ENCODE peak calls at places on chromosome 2, in four cellular contexts. One of them, this sample, is unnamed.

GRCh38 chr2:147636238-147636887 is 208.5 kb upstream of the ACVR2A start:
- DNase-seq in HepG2: no peak
- DNase-seq in K562: no peak
- DNase-seq in GM12878: no peak
- DNase-seq in this sample: no peak

GRCh38 chr2:230871361-230872150 is 6.8 kb downstream of the ITM2C start:
- DNase-seq in HepG2: no peak
- DNase-seq in K562: no peak
- DNase-seq in GM12878: no peak
- DNase-seq in this sample: no peak

GRCh38 chr2:3611136-3611535 is 16.2 kb downstream of the COLEC11 start:
- DNase-seq in HepG2: no peak
- DNase-seq in K562: no peak
- DNase-seq in GM12878: no peak
- DNase-seq in this sample: no peak

GRCh38 chr2:69046221-69046662 is 33.3 kb downstream of the ANTXR1 start:
- DNase-seq in HepG2: peak
- DNase-seq in K562: no peak
- DNase-seq in GM12878: no peak
- DNase-seq in this sample: no peak

GRCh38 chr2:36355157-36355889 is at the start of gene CRIM1:
- DNase-seq in HepG2: peak
- DNase-seq in K562: peak
- DNase-seq in GM12878: no peak
- DNase-seq in this sample: peak

GRCh38 chr2:36800381-36800780 is 103.9 kb downstream of the VIT start:
- DNase-seq in HepG2: no peak
- DNase-seq in K562: no peak
- DNase-seq in GM12878: no peak
- DNase-seq in this sample: no peak

GRCh38 chr2:45283764-45284620 is 274.7 kb upstream of the SIX2 start:
- DNase-seq in HepG2: no peak
- DNase-seq in K562: no peak
- DNase-seq in GM12878: no peak
- DNase-seq in this sample: peak

GRCh38 chr2:229269986-229270385 is 1.1 kb downstream of the PID1 start:
- DNase-seq in HepG2: no peak
- DNase-seq in K562: no peak
- DNase-seq in GM12878: no peak
- DNase-seq in this sample: no peak

GRCh38 chr2:143802871-143803650 is 673.8 kb downstream of the ARHGAP15 start:
- DNase-seq in HepG2: no peak
- DNase-seq in K562: no peak
- DNase-seq in GM12878: peak
- DNase-seq in this sample: no peak

GRCh38 chr2:143801561-143801960 is 672.3 kb downstream of the ARHGAP15 start:
- DNase-seq in HepG2: no peak
- DNase-seq in K562: no peak
- DNase-seq in GM12878: no peak
- DNase-seq in this sample: no peak

GRCh38 chr2:143803936-143804335 is 674.7 kb downstream of the ARHGAP15 start:
- DNase-seq in HepG2: no peak
- DNase-seq in K562: no peak
- DNase-seq in GM12878: no peak
- DNase-seq in this sample: no peak

GRCh38 chr2:143807192-143807591 is 678.0 kb downstream of the ARHGAP15 start:
- DNase-seq in HepG2: no peak
- DNase-seq in K562: no peak
- DNase-seq in GM12878: no peak
- DNase-seq in this sample: no peak

DNA sequence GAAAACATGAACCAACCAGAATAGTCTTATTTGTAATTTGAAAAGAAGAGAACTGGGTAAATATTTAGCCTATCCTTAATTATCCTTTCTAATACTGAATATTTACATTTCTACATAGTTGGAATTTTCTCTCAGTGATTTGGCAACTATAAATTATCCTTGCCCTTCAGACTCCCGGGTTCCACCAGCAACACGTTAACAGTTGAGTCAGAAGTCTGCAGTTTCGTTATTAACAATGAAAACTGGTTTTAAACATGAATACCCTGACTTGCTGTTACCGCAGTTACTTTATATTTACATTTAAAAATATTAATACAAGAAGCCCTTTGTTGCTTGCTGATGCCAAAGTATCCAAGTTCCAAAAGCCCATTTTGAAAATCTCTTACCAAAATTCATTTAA is 673.0 kb downstream of the ARHGAP15 start:
- DNase-seq in HepG2: no peak
- DNase-seq in K562: no peak
- DNase-seq in GM12878: peak
- DNase-seq in this sample: no peak
- TF ChIP-seq FOXK2 in HepG2: no peak
- TF ChIP-seq FOXK2 in K562: no peak
- TF ChIP-seq FOXK2 in GM12878: no peak
- TF ChIP-seq FOXK2 in this sample: no peak

GRCh38 chr2:57180042-57180567 is 866.5 kb upstream of the VRK2 start:
- DNase-seq in HepG2: no peak
- DNase-seq in K562: no peak
- DNase-seq in GM12878: no peak
- DNase-seq in this sample: no peak

GRCh38 chr2:57180678-57181077 is 865.9 kb upstream of the VRK2 start:
- DNase-seq in HepG2: no peak
- DNase-seq in K562: no peak
- DNase-seq in GM12878: no peak
- DNase-seq in this sample: no peak

GRCh38 chr2:57185568-57185967 is 861.0 kb upstream of the VRK2 start:
- DNase-seq in HepG2: no peak
- DNase-seq in K562: no peak
- DNase-seq in GM12878: no peak
- DNase-seq in this sample: no peak

GRCh38 chr2:57182941-57183340 is 863.7 kb upstream of the VRK2 start:
- DNase-seq in HepG2: no peak
- DNase-seq in K562: no peak
- DNase-seq in GM12878: no peak
- DNase-seq in this sample: no peak

DNA sequence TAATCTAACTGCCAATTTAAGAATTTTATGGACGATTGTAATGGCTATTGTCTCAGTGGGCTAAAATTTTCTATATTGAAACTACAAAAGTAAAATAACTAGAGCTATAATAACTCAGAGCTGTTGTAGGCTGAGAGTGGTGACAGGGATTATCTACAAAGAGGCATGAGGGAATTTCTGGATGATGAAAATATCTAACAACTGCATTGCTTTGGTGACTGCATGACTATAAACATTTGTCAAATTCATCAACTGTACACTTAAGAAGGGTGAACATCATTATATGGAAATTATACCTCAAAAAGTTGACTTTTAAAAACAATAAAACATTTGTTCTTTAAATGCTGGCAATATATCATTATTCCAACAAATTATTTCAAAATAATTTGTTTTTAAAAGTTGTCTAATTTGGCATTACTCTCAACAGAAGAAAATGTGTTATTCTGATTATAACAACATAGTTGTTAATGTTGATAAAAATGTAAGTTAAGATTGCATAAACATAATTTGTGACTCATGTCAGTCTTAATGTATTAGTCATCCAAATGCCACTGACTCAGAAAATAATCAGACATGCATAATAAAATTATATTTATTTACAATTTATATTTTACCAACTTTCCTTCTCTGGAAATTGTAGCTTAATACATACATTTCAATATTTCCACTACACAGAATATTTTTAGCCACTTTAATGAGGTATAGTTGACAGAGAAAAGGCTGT is 865.1 kb upstream of the VRK2 start:
- DNase-seq in HepG2: no peak
- DNase-seq in K562: no peak
- DNase-seq in GM12878: no peak
- DNase-seq in this sample: no peak
- TF ChIP-seq SP1 in HepG2: no peak
- TF ChIP-seq SP1 in K562: no peak
- TF ChIP-seq SP1 in GM12878: no peak
- TF ChIP-seq SP1 in this sample: no peak

GRCh38 chr2:84700006-84700405 is 180.9 kb downstream of the TRABD2A start:
- DNase-seq in HepG2: no peak
- DNase-seq in K562: no peak
- DNase-seq in GM12878: no peak
- DNase-seq in this sample: no peak

GRCh38 chr2:84694088-84694622 is 177.9 kb downstream of the DNAH6 start:
- DNase-seq in HepG2: no peak
- DNase-seq in K562: no peak
- DNase-seq in GM12878: no peak
- DNase-seq in this sample: no peak

GRCh38 chr2:84701880-84702279 is 179.0 kb downstream of the TRABD2A start:
- DNase-seq in HepG2: no peak
- DNase-seq in K562: no peak
- DNase-seq in GM12878: no peak
- DNase-seq in this sample: no peak

GRCh38 chr2:84702941-84703340 is 177.9 kb downstream of the TRABD2A start:
- DNase-seq in HepG2: no peak
- DNase-seq in K562: no peak
- DNase-seq in GM12878: no peak
- DNase-seq in this sample: no peak

DNA sequence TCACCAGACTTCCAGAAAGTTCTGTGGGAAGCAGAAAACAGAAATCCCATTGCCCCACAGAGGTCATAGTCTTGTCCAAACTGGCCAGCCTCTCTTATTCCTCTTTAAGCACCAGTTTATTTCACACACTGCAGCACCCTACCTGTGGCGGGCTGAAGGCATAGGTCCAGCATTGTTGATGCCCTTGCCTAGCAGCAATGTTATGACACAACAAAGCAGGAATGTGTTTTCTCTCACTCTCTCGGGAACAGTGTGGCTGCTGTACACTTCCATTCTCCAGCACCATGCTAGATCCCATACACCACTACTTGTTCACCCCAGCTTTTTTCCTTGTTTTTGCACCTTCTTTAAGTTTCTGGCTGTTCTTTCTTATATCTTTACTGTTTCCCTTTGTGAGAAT is 181.6 kb downstream of the DNAH6 start:
- DNase-seq in HepG2: no peak
- DNase-seq in K562: no peak
- DNase-seq in GM12878: no peak
- DNase-seq in this sample: no peak
- TF ChIP-seq FOXK2 in HepG2: no peak
- TF ChIP-seq FOXK2 in K562: no peak
- TF ChIP-seq FOXK2 in GM12878: no peak
- TF ChIP-seq FOXK2 in this sample: no peak

GRCh38 chr2:133606616-133607015 is 38.4 kb upstream of the NCKAP5 start:
- DNase-seq in HepG2: no peak
- DNase-seq in K562: no peak
- DNase-seq in GM12878: no peak
- DNase-seq in this sample: no peak

GRCh38 chr2:133608291-133608690 is 40.0 kb upstream of the NCKAP5 start:
- DNase-seq in HepG2: no peak
- DNase-seq in K562: no peak
- DNase-seq in GM12878: no peak
- DNase-seq in this sample: no peak

GRCh38 chr2:133607679-133608078 is 39.4 kb upstream of the NCKAP5 start:
- DNase-seq in HepG2: no peak
- DNase-seq in K562: no peak
- DNase-seq in GM12878: no peak
- DNase-seq in this sample: no peak

GRCh38 chr2:133605031-133605773 is 36.9 kb upstream of the NCKAP5 start:
- DNase-seq in HepG2: no peak
- DNase-seq in K562: no peak
- DNase-seq in GM12878: no peak
- DNase-seq in this sample: no peak

GRCh38 chr2:133609664-133610063 is 41.4 kb upstream of the NCKAP5 start:
- DNase-seq in HepG2: no peak
- DNase-seq in K562: no peak
- DNase-seq in GM12878: no peak
- DNase-seq in this sample: no peak
- TF ChIP-seq SP1 in HepG2: no peak
- TF ChIP-seq SP1 in K562: no peak
- TF ChIP-seq SP1 in GM12878: no peak
- TF ChIP-seq SP1 in this sample: no peak

GRCh38 chr2:48528431-48528830 is 1.5 kb upstream of the STON1 start:
- DNase-seq in HepG2: no peak
- DNase-seq in K562: no peak
- DNase-seq in GM12878: no peak
- DNase-seq in this sample: no peak

GRCh38 chr2:48527211-48527880 is 2.6 kb upstream of the STON1 start:
- DNase-seq in HepG2: no peak
- DNase-seq in K562: no peak
- DNase-seq in GM12878: no peak
- DNase-seq in this sample: no peak

GRCh38 chr2:48530033-48530804 is at the start of gene STON1:
- DNase-seq in HepG2: no peak
- DNase-seq in K562: peak
- DNase-seq in GM12878: no peak
- DNase-seq in this sample: peak

GRCh38 chr2:48529676-48530032 is 300 bp upstream of the STON1 start:
- DNase-seq in HepG2: no peak
- DNase-seq in K562: no peak
- DNase-seq in GM12878: no peak
- DNase-seq in this sample: no peak

DNA sequence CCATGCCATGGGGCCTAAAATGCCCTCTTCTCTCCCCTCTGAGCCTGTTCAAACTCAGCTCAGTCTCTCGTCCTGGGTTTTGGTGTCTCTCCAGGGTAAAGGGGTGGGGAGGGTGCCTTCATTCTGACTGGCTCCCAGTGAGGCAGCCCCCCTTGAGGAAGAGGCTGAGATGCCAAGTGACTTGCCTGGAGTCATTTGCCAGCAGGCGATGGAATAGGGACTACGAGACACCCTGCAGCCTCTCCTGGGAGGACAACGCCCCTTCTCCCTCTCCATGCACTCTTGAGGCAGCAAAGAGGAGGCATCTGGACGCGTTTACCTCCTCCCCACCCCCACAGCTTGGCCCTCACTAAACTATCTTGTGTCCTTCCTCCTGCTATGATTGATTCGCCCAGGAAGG is 765 bp upstream of the STON1 start:
- DNase-seq in HepG2: no peak
- DNase-seq in K562: no peak
- DNase-seq in GM12878: no peak
- DNase-seq in this sample: peak
- TF ChIP-seq FOXK2 in HepG2: no peak
- TF ChIP-seq FOXK2 in K562: no peak
- TF ChIP-seq FOXK2 in GM12878: no peak
- TF ChIP-seq FOXK2 in this sample: no peak

DNA sequence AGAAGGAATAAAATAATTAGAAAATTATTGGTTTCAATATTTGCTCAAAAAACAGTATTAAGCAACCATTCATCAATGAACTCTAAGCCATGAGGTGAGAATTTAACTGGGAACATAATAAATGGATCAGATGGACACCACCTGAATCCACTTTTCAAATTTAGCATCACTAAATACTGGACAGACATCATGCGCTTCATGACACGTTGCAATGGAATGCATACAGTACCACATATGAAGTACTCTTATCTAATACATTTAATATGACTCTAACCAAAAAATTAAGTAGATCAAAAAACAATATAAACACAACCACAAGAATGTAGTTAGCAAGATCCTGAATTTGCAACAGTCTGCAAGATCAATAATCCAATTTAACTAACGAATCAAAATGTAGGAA is 76.6 kb downstream of the COBLL1 start:
- DNase-seq in HepG2: no peak
- DNase-seq in K562: no peak
- DNase-seq in GM12878: no peak
- DNase-seq in this sample: no peak
- TF ChIP-seq SP1 in HepG2: no peak
- TF ChIP-seq SP1 in K562: no peak
- TF ChIP-seq SP1 in GM12878: no peak
- TF ChIP-seq SP1 in this sample: no peak

This sample was measured in HEK293T.